ENCODE peak calls at places on chromosome X, in nine cellular contexts. Q, T, K, U, F, L, M, V and J are unnamed samples.
A peak's percentile ranks its signal among the peaks of the same experiment; 100 is the strongest.

GRCh38 chrX:120402363-120402762 is 40.5 kb downstream of the ATP1B4 start:
- DNase-seq in K (no peak), F (no peak), M (no peak), Q (no peak), L (no peak), U (no peak), T (no peak), V (no peak), J (no peak)

GRCh38 chrX:109672239-109672638 is 47.3 kb upstream of the KCNE5 start:
- DNase-seq in F (no peak), T (no peak), K (no peak), U (no peak), Q (no peak), M (no peak), L (no peak), V (no peak), J (no peak)

GRCh38 chrX:74534569-74535038 is 79.8 kb downstream of the RLIM start:
- DNase-seq in T (peak; percentile 98), F (no peak), M (no peak), U (no peak), L (peak; percentile 26), Q (no peak), K (no peak), V (no peak), J (no peak)

GRCh38 chrX:130915302-130915701 is 12.3 kb upstream of the ENOX2 start:
- DNase-seq in K (no peak), L (peak; percentile 23), U (no peak), V (no peak), T (peak; percentile 13), M (no peak), F (no peak), Q (no peak), J (no peak)

GRCh38 chrX:110286126-110286525 is 31.8 kb downstream of the AMMECR1 start:
- DNase-seq in V (peak; percentile 58), L (no peak), K (peak; percentile 50), F (no peak), U (no peak), Q (no peak), M (no peak), T (peak; percentile 90), J (no peak)

GRCh38 chrX:107450823-107451509 is 1.5 kb downstream of the FRMPD3 start:
- DNase-seq in U (no peak), F (peak; percentile 4), L (no peak), T (no peak), K (no peak), Q (peak; percentile 86), V (peak; percentile 16), M (no peak), J (no peak)

GRCh38 chrX:31201503-31201902 is 129.7 kb upstream of the FTHL17 start:
- DNase-seq in U (no peak), Q (no peak), F (no peak), K (no peak), V (no peak), M (no peak), T (no peak), L (no peak), J (no peak)

GRCh38 chrX:107659768-107660167 is 31.5 kb downstream of the PRPS1 start:
- DNase-seq in K (no peak), F (no peak), U (no peak), V (peak; percentile 47), T (peak; percentile 55), Q (no peak), L (peak; percentile 39), M (no peak), J (no peak)

GRCh38 chrX:866441-866990 is 235.9 kb downstream of the SHOX start:
- DNase-seq in V (no peak), U (no peak), Q (no peak), K (no peak), M (no peak), L (no peak), F (no peak), T (no peak), J (no peak)

GRCh38 chrX:95539041-95539440 is 1145.6 kb upstream of the DIAPH2 start:
- DNase-seq in U (no peak), L (no peak), K (no peak), F (no peak), M (no peak), V (no peak), T (no peak), Q (no peak), J (no peak)

GRCh38 chrX:43557792-43558191 is 98.3 kb upstream of the MAOA start:
- DNase-seq in K (peak; percentile 8), F (peak; percentile 39), Q (peak; percentile 45), M (peak; percentile 21), T (peak; percentile 62), U (peak; percentile 14), V (peak; percentile 68), L (peak; percentile 1), J (peak; percentile 18)

GRCh38 chrX:56499372-56499771 is 64.1 kb upstream of the UBQLN2 start:
- DNase-seq in U (no peak), K (no peak), M (no peak), F (no peak), T (peak; percentile 33), L (no peak), Q (no peak), V (no peak), J (no peak)

GRCh38 chrX:131565909-131566308 is 22.0 kb downstream of the OR13H1 start:
- DNase-seq in U (no peak), T (peak; percentile 44), Q (no peak), F (no peak), K (no peak), M (no peak), V (peak; percentile 82), L (no peak), J (no peak)

GRCh38 chrX:96453139-96453538 is 231.5 kb upstream of the DIAPH2 start:
- DNase-seq in V (peak; percentile 54), T (no peak), K (no peak), Q (no peak), F (no peak), U (no peak), M (no peak), L (no peak), J (no peak)

GRCh38 chrX:71895607-71896006 is 15.0 kb upstream of the NHSL2 start:
- DNase-seq in U (no peak), F (no peak), L (no peak), M (no peak), V (no peak), K (no peak), T (no peak), Q (no peak), J (no peak)

GRCh38 chrX:106415276-106415895 is 196.4 kb upstream of the RADX start:
- DNase-seq in T (peak; percentile 3), U (no peak), V (peak; percentile 22), M (no peak), F (no peak), L (no peak), Q (no peak), K (no peak), J (no peak)

GRCh38 chrX:34382416-34382815 is 250.3 kb upstream of the FAM47A start:
- DNase-seq in L (no peak), U (no peak), T (peak; percentile 4), K (no peak), Q (no peak), M (no peak), V (no peak), F (no peak), J (no peak)

GRCh38 chrX:46759645-46759974 is 692 bp upstream of the SLC9A7 start:
- DNase-seq in V (no peak), K (no peak), T (peak; percentile 71), L (no peak), Q (no peak), M (no peak), F (no peak), U (no peak), J (no peak)

GRCh38 chrX:19955306-19955705 is 35.6 kb downstream of the BCLAF3 start:
- DNase-seq in V (no peak), F (no peak), T (no peak), U (no peak), L (no peak), M (no peak), Q (no peak), K (no peak), J (no peak)

GRCh38 chrX:19063030-19063429 is 59.2 kb downstream of the ADGRG2 start:
- DNase-seq in K (no peak), F (no peak), V (peak; percentile 26), M (no peak), U (no peak), L (no peak), Q (no peak), T (peak; percentile 33), J (no peak)

GRCh38 chrX:120755066-120755846 is 120.4 kb downstream of the CT47B1 start:
- DNase-seq in V (no peak), F (no peak), M (no peak), L (peak; percentile 1), K (no peak), U (no peak), T (no peak), Q (no peak), J (peak; percentile 23)